ENCODE peak calls at places on chromosome 10, in seven cellular contexts. One of them, this sample, is unnamed.

GRCh38 chr10:60733189-60733815 is 45.0 kb upstream of the CDK1 start:
- DNase-seq in A549: peak
- DNase-seq in transverse colon: peak
- DNase-seq in Peyer's patch: peak
- DNase-seq in suprapubic skin: peak
- DNase-seq in stomach: peak
- DNase-seq in heart left ventricle: no peak
- DNase-seq in this sample: peak

GRCh38 chr10:12513775-12514663 is 164.7 kb downstream of the CAMK1D start:
- DNase-seq in A549: no peak
- DNase-seq in transverse colon: no peak
- DNase-seq in Peyer's patch: no peak
- DNase-seq in suprapubic skin: no peak
- DNase-seq in stomach: no peak
- DNase-seq in heart left ventricle: no peak
- DNase-seq in this sample: no peak

GRCh38 chr10:3935933-3936359 is 150.9 kb upstream of the KLF6 start:
- DNase-seq in A549: no peak
- DNase-seq in transverse colon: peak
- DNase-seq in Peyer's patch: no peak
- DNase-seq in suprapubic skin: no peak
- DNase-seq in stomach: peak
- DNase-seq in heart left ventricle: no peak
- DNase-seq in this sample: no peak

GRCh38 chr10:42973411-42973810 is 103.5 kb upstream of the RET start:
- DNase-seq in A549: no peak
- DNase-seq in transverse colon: no peak
- DNase-seq in Peyer's patch: no peak
- DNase-seq in suprapubic skin: peak
- DNase-seq in stomach: no peak
- DNase-seq in heart left ventricle: no peak
- DNase-seq in this sample: no peak

GRCh38 chr10:22427101-22427500 is 81.8 kb downstream of the SPAG6 start:
- DNase-seq in A549: peak
- DNase-seq in transverse colon: no peak
- DNase-seq in Peyer's patch: no peak
- DNase-seq in suprapubic skin: no peak
- DNase-seq in stomach: no peak
- DNase-seq in heart left ventricle: no peak
- DNase-seq in this sample: no peak

GRCh38 chr10:74039561-74040145 is 41.7 kb downstream of the VCL start:
- DNase-seq in A549: no peak
- DNase-seq in transverse colon: peak
- DNase-seq in Peyer's patch: no peak
- DNase-seq in suprapubic skin: no peak
- DNase-seq in stomach: no peak
- DNase-seq in heart left ventricle: no peak
- DNase-seq in this sample: no peak

GRCh38 chr10:66822801-66823200 is 103.0 kb upstream of the LRRTM3 start:
- DNase-seq in A549: no peak
- DNase-seq in transverse colon: peak
- DNase-seq in Peyer's patch: no peak
- DNase-seq in suprapubic skin: no peak
- DNase-seq in stomach: no peak
- DNase-seq in heart left ventricle: no peak
- DNase-seq in this sample: no peak

GRCh38 chr10:97704341-97704740 is 9.2 kb upstream of the MARVELD1 start:
- DNase-seq in A549: no peak
- DNase-seq in transverse colon: no peak
- DNase-seq in Peyer's patch: no peak
- DNase-seq in suprapubic skin: no peak
- DNase-seq in stomach: no peak
- DNase-seq in heart left ventricle: no peak
- DNase-seq in this sample: no peak

GRCh38 chr10:75542902-75543301 is 111.5 kb downstream of the LRMDA start:
- DNase-seq in A549: no peak
- DNase-seq in transverse colon: peak
- DNase-seq in Peyer's patch: no peak
- DNase-seq in suprapubic skin: peak
- DNase-seq in stomach: no peak
- DNase-seq in heart left ventricle: no peak
- DNase-seq in this sample: no peak

GRCh38 chr10:67609996-67610793 is 85.8 kb downstream of the CTNNA3 start:
- DNase-seq in A549: no peak
- DNase-seq in transverse colon: no peak
- DNase-seq in Peyer's patch: no peak
- DNase-seq in suprapubic skin: no peak
- DNase-seq in stomach: no peak
- DNase-seq in heart left ventricle: no peak
- DNase-seq in this sample: no peak

GRCh38 chr10:126455036-126455765 is 66.9 kb upstream of the ADAM12 start:
- DNase-seq in A549: no peak
- DNase-seq in transverse colon: no peak
- DNase-seq in Peyer's patch: no peak
- DNase-seq in suprapubic skin: no peak
- DNase-seq in stomach: no peak
- DNase-seq in heart left ventricle: no peak
- DNase-seq in this sample: no peak

GRCh38 chr10:18158698-18159342 is 18.6 kb downstream of the CACNB2 start:
- DNase-seq in A549: no peak
- DNase-seq in transverse colon: no peak
- DNase-seq in Peyer's patch: no peak
- DNase-seq in suprapubic skin: no peak
- DNase-seq in stomach: no peak
- DNase-seq in heart left ventricle: no peak
- DNase-seq in this sample: no peak

GRCh38 chr10:13420532-13421307 is 72.6 kb upstream of the SEPHS1 start:
- DNase-seq in A549: no peak
- DNase-seq in transverse colon: no peak
- DNase-seq in Peyer's patch: no peak
- DNase-seq in suprapubic skin: no peak
- DNase-seq in stomach: no peak
- DNase-seq in heart left ventricle: no peak
- DNase-seq in this sample: no peak

GRCh38 chr10:125084191-125085186 is 75.9 kb downstream of the CTBP2 start:
- DNase-seq in A549: peak
- DNase-seq in transverse colon: no peak
- DNase-seq in Peyer's patch: no peak
- DNase-seq in suprapubic skin: peak
- DNase-seq in stomach: peak
- DNase-seq in heart left ventricle: peak
- DNase-seq in this sample: peak

GRCh38 chr10:89360153-89360552 is 17.7 kb upstream of the IFIT1B start:
- DNase-seq in A549: no peak
- DNase-seq in transverse colon: no peak
- DNase-seq in Peyer's patch: no peak
- DNase-seq in suprapubic skin: no peak
- DNase-seq in stomach: no peak
- DNase-seq in heart left ventricle: no peak
- DNase-seq in this sample: no peak

GRCh38 chr10:110336111-110336721 is 31.5 kb upstream of the SMNDC1 start:
- DNase-seq in A549: peak
- DNase-seq in transverse colon: no peak
- DNase-seq in Peyer's patch: no peak
- DNase-seq in suprapubic skin: no peak
- DNase-seq in stomach: no peak
- DNase-seq in heart left ventricle: no peak
- DNase-seq in this sample: no peak

GRCh38 chr10:116555882-116556281 is 10.2 kb downstream of the PNLIP start:
- DNase-seq in A549: no peak
- DNase-seq in transverse colon: no peak
- DNase-seq in Peyer's patch: no peak
- DNase-seq in suprapubic skin: no peak
- DNase-seq in stomach: no peak
- DNase-seq in heart left ventricle: no peak
- DNase-seq in this sample: no peak

GRCh38 chr10:60726253-60726652 is 52.0 kb upstream of the CDK1 start:
- DNase-seq in A549: no peak
- DNase-seq in transverse colon: no peak
- DNase-seq in Peyer's patch: no peak
- DNase-seq in suprapubic skin: no peak
- DNase-seq in stomach: no peak
- DNase-seq in heart left ventricle: no peak
- DNase-seq in this sample: no peak

GRCh38 chr10:94065344-94065743 is 71.6 kb downstream of the PLCE1 start:
- DNase-seq in A549: no peak
- DNase-seq in transverse colon: no peak
- DNase-seq in Peyer's patch: no peak
- DNase-seq in suprapubic skin: no peak
- DNase-seq in stomach: no peak
- DNase-seq in heart left ventricle: no peak
- DNase-seq in this sample: no peak

GRCh38 chr10:85977642-85978041 is 389.0 kb downstream of the GRID1 start:
- DNase-seq in A549: no peak
- DNase-seq in transverse colon: no peak
- DNase-seq in Peyer's patch: no peak
- DNase-seq in suprapubic skin: no peak
- DNase-seq in stomach: no peak
- DNase-seq in heart left ventricle: no peak
- DNase-seq in this sample: no peak

GRCh38 chr10:116094356-116094755 is 178.7 kb downstream of the GFRA1 start:
- DNase-seq in A549: no peak
- DNase-seq in transverse colon: no peak
- DNase-seq in Peyer's patch: no peak
- DNase-seq in suprapubic skin: no peak
- DNase-seq in stomach: no peak
- DNase-seq in heart left ventricle: no peak
- DNase-seq in this sample: no peak

GRCh38 chr10:110392860-110393732 is 88.4 kb upstream of the SMNDC1 start:
- DNase-seq in A549: no peak
- DNase-seq in transverse colon: peak
- DNase-seq in Peyer's patch: no peak
- DNase-seq in suprapubic skin: no peak
- DNase-seq in stomach: no peak
- DNase-seq in heart left ventricle: no peak
- DNase-seq in this sample: peak

GRCh38 chr10:60149003-60149402 is 240.7 kb downstream of the ANK3 start:
- DNase-seq in A549: no peak
- DNase-seq in transverse colon: peak
- DNase-seq in Peyer's patch: no peak
- DNase-seq in suprapubic skin: no peak
- DNase-seq in stomach: no peak
- DNase-seq in heart left ventricle: no peak
- DNase-seq in this sample: no peak

GRCh38 chr10:59283456-59284082 is 78.8 kb downstream of the FAM13C start:
- DNase-seq in A549: no peak
- DNase-seq in transverse colon: no peak
- DNase-seq in Peyer's patch: no peak
- DNase-seq in suprapubic skin: no peak
- DNase-seq in stomach: no peak
- DNase-seq in heart left ventricle: no peak
- DNase-seq in this sample: no peak

GRCh38 chr10:97810476-97810875 is 38.7 kb upstream of the SFRP5 start:
- DNase-seq in A549: no peak
- DNase-seq in transverse colon: no peak
- DNase-seq in Peyer's patch: no peak
- DNase-seq in suprapubic skin: no peak
- DNase-seq in stomach: no peak
- DNase-seq in heart left ventricle: no peak
- DNase-seq in this sample: no peak

GRCh38 chr10:24008164-24009066 is 200.5 kb upstream of the KIAA1217 start:
- DNase-seq in A549: no peak
- DNase-seq in transverse colon: no peak
- DNase-seq in Peyer's patch: no peak
- DNase-seq in suprapubic skin: no peak
- DNase-seq in stomach: no peak
- DNase-seq in heart left ventricle: peak
- DNase-seq in this sample: no peak

GRCh38 chr10:481636-482035 is 207.8 kb downstream of the DIP2C start:
- DNase-seq in A549: no peak
- DNase-seq in transverse colon: no peak
- DNase-seq in Peyer's patch: no peak
- DNase-seq in suprapubic skin: no peak
- DNase-seq in stomach: no peak
- DNase-seq in heart left ventricle: no peak
- DNase-seq in this sample: no peak

GRCh38 chr10:123557366-123558108 is 108.6 kb upstream of the GPR26 start:
- DNase-seq in A549: no peak
- DNase-seq in transverse colon: no peak
- DNase-seq in Peyer's patch: no peak
- DNase-seq in suprapubic skin: peak
- DNase-seq in stomach: no peak
- DNase-seq in heart left ventricle: no peak
- DNase-seq in this sample: no peak

GRCh38 chr10:450463-450862 is 239.0 kb downstream of the DIP2C start:
- DNase-seq in A549: no peak
- DNase-seq in transverse colon: no peak
- DNase-seq in Peyer's patch: no peak
- DNase-seq in suprapubic skin: no peak
- DNase-seq in stomach: no peak
- DNase-seq in heart left ventricle: no peak
- DNase-seq in this sample: no peak

GRCh38 chr10:121910673-121911420 is 17.0 kb downstream of the ATE1 start:
- DNase-seq in A549: peak
- DNase-seq in transverse colon: no peak
- DNase-seq in Peyer's patch: no peak
- DNase-seq in suprapubic skin: no peak
- DNase-seq in stomach: no peak
- DNase-seq in heart left ventricle: no peak
- DNase-seq in this sample: no peak

GRCh38 chr10:95794195-95794594 is 38.2 kb downstream of the ENTPD1 start:
- DNase-seq in A549: no peak
- DNase-seq in transverse colon: no peak
- DNase-seq in Peyer's patch: no peak
- DNase-seq in suprapubic skin: no peak
- DNase-seq in stomach: no peak
- DNase-seq in heart left ventricle: no peak
- DNase-seq in this sample: no peak
- H3K27ac ChIP-seq in A549: no peak
- H3K27ac ChIP-seq in transverse colon: peak
- H3K27ac ChIP-seq in Peyer's patch: no peak
- H3K27ac ChIP-seq in suprapubic skin: peak
- H3K27ac ChIP-seq in stomach: peak
- H3K27ac ChIP-seq in heart left ventricle: peak
- H3K27ac ChIP-seq in this sample: no peak

GRCh38 chr10:79608505-79609375 is 2.0 kb upstream of the SFTPA1 start:
- DNase-seq in A549: peak
- DNase-seq in transverse colon: peak
- DNase-seq in Peyer's patch: no peak
- DNase-seq in suprapubic skin: no peak
- DNase-seq in stomach: no peak
- DNase-seq in heart left ventricle: no peak
- DNase-seq in this sample: peak
- TF ChIP-seq CTCF in A549: peak
- TF ChIP-seq CTCF in transverse colon: peak
- TF ChIP-seq CTCF in Peyer's patch: no peak
- TF ChIP-seq CTCF in suprapubic skin: no peak
- TF ChIP-seq CTCF in stomach: no peak
- TF ChIP-seq CTCF in heart left ventricle: peak
- TF ChIP-seq CTCF in this sample: peak

GRCh38 chr10:29317027-29317420 is 28.2 kb downstream of the LYZL1 start:
- DNase-seq in A549: no peak
- DNase-seq in transverse colon: no peak
- DNase-seq in Peyer's patch: no peak
- DNase-seq in suprapubic skin: no peak
- DNase-seq in stomach: no peak
- DNase-seq in heart left ventricle: no peak
- DNase-seq in this sample: no peak
- H3K27ac ChIP-seq in A549: peak
- H3K27ac ChIP-seq in transverse colon: no peak
- H3K27ac ChIP-seq in Peyer's patch: no peak
- H3K27ac ChIP-seq in suprapubic skin: no peak
- H3K27ac ChIP-seq in stomach: no peak
- H3K27ac ChIP-seq in heart left ventricle: no peak
- H3K27ac ChIP-seq in this sample: no peak

GRCh38 chr10:69468771-69469129 is 17.5 kb downstream of the TSPAN15 start:
- DNase-seq in A549: no peak
- DNase-seq in transverse colon: no peak
- DNase-seq in Peyer's patch: no peak
- DNase-seq in suprapubic skin: no peak
- DNase-seq in stomach: no peak
- DNase-seq in heart left ventricle: no peak
- DNase-seq in this sample: no peak
- TF ChIP-seq CTCF in A549: no peak
- TF ChIP-seq CTCF in transverse colon: no peak
- TF ChIP-seq CTCF in Peyer's patch: no peak
- TF ChIP-seq CTCF in suprapubic skin: no peak
- TF ChIP-seq CTCF in stomach: no peak
- TF ChIP-seq CTCF in heart left ventricle: no peak
- TF ChIP-seq CTCF in this sample: no peak

This sample was measured in WERI-Rb-1.